ENCODE peak calls at places on chromosomes 12 and 14, in five cellular contexts. C is ovary, F is endodermal cell, L is body of pancreas, V is left lung. G is an unnamed sample.
A peak's percentile ranks its signal among the peaks of the same experiment; 100 is the strongest.

GRCh38 chr12:45887544-45887943 is 102.8 kb downstream of the SCAF11 start:
- DNase-seq in V (no peak), C (no peak), L (no peak), F (peak; percentile 59), G (no peak)

GRCh38 chr14:24093901-24094838 is at the start of gene PCK2:
- DNase-seq in C (peak; percentile 88), F (peak; percentile 99), L (peak; percentile 95), V (peak; percentile 96), G (peak; percentile 75)

GRCh38 chr12:112381421-112381897 is 772 bp downstream of the HECTD4 start:
- DNase-seq in L (peak; percentile 29), V (peak; percentile 40), F (peak; percentile 83), C (no peak), G (peak; percentile 9)

GRCh38 chr12:107200394-107200793 is 107.0 kb upstream of the CRY1 start:
- DNase-seq in F (no peak), L (no peak), V (no peak), C (no peak), G (no peak)

GRCh38 chr12:30785630-30786029 is 30.9 kb upstream of the CAPRIN2 start:
- DNase-seq in F (no peak), C (no peak), V (no peak), L (no peak), G (no peak)

GRCh38 chr14:68195126-68195525 is 375.5 kb downstream of the RAD51B start:
- DNase-seq in C (no peak), L (no peak), V (no peak), F (no peak), G (no peak)

GRCh38 chr14:53190938-53191337 is 37.8 kb upstream of the DDHD1 start:
- DNase-seq in V (no peak), F (no peak), L (no peak), C (no peak), G (no peak)

GRCh38 chr12:102106905-102107304 is 13.0 kb downstream of the NUP37 start:
- DNase-seq in C (no peak), F (no peak), L (no peak), V (no peak), G (no peak)

GRCh38 chr12:28568083-28568482 is 377.8 kb downstream of the CCDC91 start:
- DNase-seq in F (no peak), L (no peak), V (peak; percentile 33), C (no peak), G (no peak)

GRCh38 chr14:70955543-70956480 is 48.6 kb downstream of the PCNX1 start:
- DNase-seq in L (no peak), F (no peak), C (no peak), V (no peak), G (peak; percentile 34)

GRCh38 chr14:95480109-95480886 is 36.2 kb downstream of the SYNE3 start:
- DNase-seq in V (no peak), C (peak; percentile 62), F (no peak), L (no peak), G (peak; percentile 49)

GRCh38 chr14:95922080-95922479 is 45.4 kb downstream of the TUNAR start:
- DNase-seq in L (no peak), V (no peak), F (no peak), C (no peak), G (no peak)

GRCh38 chr14:34665785-34666425 is 36.0 kb upstream of the SNX6 start:
- DNase-seq in L (no peak), V (peak; percentile 35), C (no peak), F (no peak), G (peak; percentile 21)

GRCh38 chr12:53727310-53728041 is at the start of gene CALCOCO1:
- DNase-seq in C (peak; percentile 96), F (peak; percentile 100), L (peak; percentile 98), V (peak; percentile 99), G (peak; percentile 95)

GRCh38 chr12:1935700-1936378 is 17.4 kb upstream of the CACNA2D4 start:
- DNase-seq in C (no peak), F (peak; percentile 44), V (no peak), L (peak; percentile 90), G (no peak)

GRCh38 chr14:100409016-100409385 is 85.9 kb downstream of the SLC25A47 start:
- DNase-seq in L (no peak), F (no peak), V (no peak), C (no peak), G (no peak)
- H3K27ac ChIP-seq in L (peak overlapping the region; percentile 73), F (no peak overlapping the region), V (no peak overlapping the region), C (no peak overlapping the region), G (no peak overlapping the region)

GRCh38 chr12:130826151-130826801 is 12.8 kb downstream of the STX2 start:
- DNase-seq in F (peak; percentile 96), C (peak; percentile 49), V (no peak), L (peak; percentile 37), G (peak; percentile 70)
- TF ChIP-seq CTCF in F (peak; percentile 97), C (peak; percentile 36), V (peak; percentile 74), L (peak; percentile 60), G (peak; percentile 90)

DNA sequence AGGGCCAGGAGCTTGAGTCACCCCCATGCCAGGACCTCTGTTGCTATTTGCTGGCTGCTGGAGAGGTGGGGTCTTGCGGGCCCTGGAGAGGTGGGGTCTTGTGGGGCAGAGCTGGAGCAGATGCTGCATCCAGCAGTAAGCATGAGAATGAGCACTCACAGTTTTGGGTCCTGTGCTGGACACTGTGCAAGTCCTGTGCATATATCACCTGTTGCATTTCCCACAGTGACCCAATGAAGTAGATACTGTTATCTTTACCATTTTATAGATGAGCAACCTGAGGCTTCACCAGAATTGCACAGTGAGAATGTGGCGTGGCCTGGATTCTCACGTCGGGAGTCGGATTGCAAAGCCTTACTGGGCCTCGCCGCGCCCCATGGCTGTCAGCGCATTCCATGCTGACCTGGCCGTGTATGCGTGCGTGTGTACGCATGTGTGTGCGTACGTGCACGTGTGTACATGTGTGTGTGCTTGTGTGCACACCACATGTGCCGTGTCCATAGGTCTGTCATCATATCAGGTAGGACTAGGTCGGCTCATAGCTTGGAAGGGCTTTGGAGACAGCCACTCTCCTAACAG is 12.0 kb downstream of the COA8 start:
- DNase-seq in V (no peak), C (no peak), F (no peak), L (no peak), G (no peak)
- H3K27ac ChIP-seq in V (no peak overlapping the region), C (no peak overlapping the region), F (no peak overlapping the region), L (no peak overlapping the region), G (no peak overlapping the region)

DNA sequence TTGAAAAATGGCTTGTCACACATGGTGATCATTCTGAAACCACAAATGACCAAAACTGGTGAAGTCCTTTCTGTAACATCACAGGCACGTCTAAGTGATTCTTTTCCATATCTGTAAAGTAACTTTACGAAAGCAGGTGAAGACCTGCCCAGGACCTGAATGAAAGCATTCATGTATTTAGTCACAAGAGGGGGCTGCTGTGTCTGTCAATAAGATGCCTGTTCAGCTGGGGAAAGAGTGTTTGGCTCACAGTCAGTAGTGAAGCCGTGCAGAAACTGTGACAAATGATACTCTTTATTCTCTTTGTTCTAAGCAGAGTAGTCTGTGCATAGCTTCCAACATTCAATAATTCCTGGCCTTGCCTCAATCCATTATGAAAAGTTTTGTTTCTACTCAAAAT is 373.5 kb upstream of the OR4E1 start:
- DNase-seq in F (no peak), C (no peak), V (no peak), L (no peak), G (peak; percentile 30)
- TF ChIP-seq CTCF in F (peak; percentile 73), C (no peak), V (no peak), L (no peak), G (peak; percentile 47)

G was measured in CD4-positive, alpha-beta T cell.